ENCODE peak calls at places on chromosomes 16 and 17, in seven cellular contexts. D, T, V, P, K, W and B are unnamed samples.

GRCh38 chr17:9880582-9880999 is 24.5 kb downstream of the RCVRN start:
- DNase-seq in D (no peak), T (no peak), V (no peak), P (no peak), K (no peak), W (peak), B (peak)

GRCh38 chr16:53766304-53767016 is 62.5 kb downstream of the FTO start:
- DNase-seq in D (no peak), T (no peak), V (no peak), P (no peak), K (no peak), W (no peak), B (peak)

GRCh38 chr16:81804134-81804610 is 25.1 kb downstream of the PLCG2 start:
- DNase-seq in D (no peak), T (no peak), V (no peak), P (no peak), K (no peak), W (no peak), B (no peak)

GRCh38 chr17:50539762-50540440 is 7.1 kb upstream of the SPATA20 start:
- DNase-seq in D (no peak), T (no peak), V (no peak), P (peak), K (peak), W (no peak), B (peak)

GRCh38 chr17:35817196-35817595 is 7.9 kb downstream of the TAF15 start:
- DNase-seq in D (no peak), T (no peak), V (no peak), P (no peak), K (no peak), W (no peak), B (no peak)

GRCh38 chr17:46044286-46044928 is 45.4 kb downstream of the STH start:
- DNase-seq in D (peak), T (peak), V (peak), P (peak), K (peak), W (peak), B (peak)

GRCh38 chr16:85453-85782 is 7.4 kb downstream of the MPG start:
- DNase-seq in D (no peak), T (no peak), V (no peak), P (no peak), K (no peak), W (no peak), B (no peak)

GRCh38 chr16:19884611-19885455 is at the start of gene GPRC5B:
- DNase-seq in D (peak), T (no peak), V (peak), P (peak), K (no peak), W (no peak), B (peak)

GRCh38 chr16:84909686-84910085 is 89.9 kb downstream of the CRISPLD2 start:
- DNase-seq in D (no peak), T (no peak), V (no peak), P (no peak), K (no peak), W (no peak), B (no peak)

GRCh38 chr17:17888821-17889220 is 52.0 kb upstream of the SREBF1 start:
- DNase-seq in D (no peak), T (no peak), V (no peak), P (no peak), K (no peak), W (no peak), B (no peak)

GRCh38 chr17:7932483-7932891 is 481 bp downstream of the CNTROB start:
- DNase-seq in D (peak), T (no peak), V (no peak), P (no peak), K (no peak), W (peak), B (peak)

GRCh38 chr16:22071352-22071923 is 20.9 kb upstream of the VWA3A start:
- DNase-seq in D (no peak), T (no peak), V (no peak), P (no peak), K (no peak), W (no peak), B (no peak)

GRCh38 chr16:376817-377418 is 4.9 kb downstream of the PGAP6 start:
- DNase-seq in D (no peak), T (no peak), V (no peak), P (peak), K (no peak), W (no peak), B (no peak)

GRCh38 chr16:47073223-47074155 is 70.3 kb downstream of the NETO2 start:
- DNase-seq in D (peak), T (no peak), V (no peak), P (no peak), K (no peak), W (no peak), B (no peak)

GRCh38 chr16:89354325-89354724 is 136.0 kb downstream of the ANKRD11 start:
- DNase-seq in D (no peak), T (no peak), V (no peak), P (peak), K (no peak), W (no peak), B (no peak)